ENCODE peak calls at places on chromosomes 6 and 20, in five cellular contexts. N, K, A, T and I are unnamed samples.
A peak's percentile ranks its signal among the peaks of the same experiment; 100 is the strongest.

GRCh38 chr6:12392490-12392889 is 102.3 kb downstream of the EDN1 start:
- DNase-seq in K (no peak), N (no peak), T (no peak), A (no peak), I (no peak)

GRCh38 chr6:41200296-41200900 is 551 bp downstream of the TREML2 start:
- DNase-seq in T (no peak), N (no peak), K (peak; percentile 37), A (peak; percentile 64), I (peak; percentile 29)

GRCh38 chr20:51752343-51752951 is 15.7 kb downstream of the ATP9A start:
- DNase-seq in T (no peak), K (no peak), N (no peak), A (no peak), I (no peak)

GRCh38 chr6:46628976-46629375 is 23.6 kb downstream of the CYP39A1 start:
- DNase-seq in K (no peak), T (no peak), N (no peak), A (no peak), I (no peak)

GRCh38 chr6:72246926-72247325 is 360.6 kb downstream of the RIMS1 start:
- DNase-seq in T (no peak), N (peak; percentile 0), A (no peak), K (no peak), I (no peak)

GRCh38 chr20:31835977-31836852 is 9.2 kb downstream of the FOXS1 start:
- DNase-seq in N (peak; percentile 51), K (peak; percentile 84), T (peak; percentile 73), A (peak; percentile 84), I (peak; percentile 71)

GRCh38 chr6:131288214-131288613 is 152.9 kb downstream of the AKAP7 start:
- DNase-seq in N (no peak), T (no peak), K (no peak), A (no peak), I (no peak)

GRCh38 chr20:23331951-23332350 is 18.6 kb upstream of the NXT1 start:
- DNase-seq in T (no peak), A (no peak), K (no peak), N (no peak), I (no peak)

GRCh38 chr20:23136893-23137745 is 51.0 kb upstream of the CD93 start:
- DNase-seq in N (no peak), K (no peak), A (peak; percentile 42), T (no peak), I (no peak)

GRCh38 chr6:117264487-117265424 is 602 bp upstream of the VGLL2 start:
- DNase-seq in N (no peak), K (no peak), T (no peak), A (no peak), I (no peak)

GRCh38 chr6:150894935-150895686 is 29.6 kb downstream of the MTHFD1L start:
- DNase-seq in T (no peak), N (no peak), K (peak; percentile 27), A (no peak), I (no peak)

GRCh38 chr6:79468116-79468515 is 69.1 kb downstream of the LCA5 start:
- DNase-seq in T (no peak), K (no peak), A (no peak), N (no peak), I (no peak)

GRCh38 chr6:120771019-120771418 is 563.3 kb downstream of the TBC1D32 start:
- DNase-seq in N (no peak), K (no peak), A (no peak), T (no peak), I (no peak)

GRCh38 chr6:73969982-73970960 is 274.3 kb downstream of the CD109 start:
- DNase-seq in N (peak; percentile 74), A (no peak), T (no peak), K (no peak), I (no peak)

GRCh38 chr6:30150671-30151395 is 10.2 kb downstream of the TRIM10 start:
- DNase-seq in N (no peak), A (no peak), T (no peak), K (no peak), I (no peak)

GRCh38 chr6:43074847-43075741 is 1.0 kb upstream of the PTK7 start:
- DNase-seq in K (no peak), N (no peak), A (no peak), T (peak; percentile 88), I (no peak)

GRCh38 chr20:61391185-61391584 is 139.1 kb downstream of the CDH4 start:
- DNase-seq in T (no peak), N (no peak), K (no peak), A (no peak), I (no peak)

GRCh38 chr20:380763-381580 is 412 bp downstream of the TRIB3 start:
- DNase-seq in K (peak; percentile 59), N (peak; percentile 76), T (peak; percentile 47), A (peak; percentile 78), I (peak; percentile 58)

GRCh38 chr20:4916991-4917881 is 84.1 kb downstream of the SLC23A2 start:
- DNase-seq in N (no peak), T (no peak), A (no peak), K (no peak), I (no peak)

GRCh38 chr6:42339991-42340401 is 111.7 kb downstream of the TRERF1 start:
- DNase-seq in A (no peak), T (no peak), N (no peak), K (no peak), I (no peak)

GRCh38 chr6:164347455-164347854 is 932.9 kb downstream of the QKI start:
- DNase-seq in T (no peak), A (no peak), N (no peak), K (no peak), I (no peak)

GRCh38 chr6:158717341-158718328 is 67.8 kb downstream of the SYTL3 start:
- DNase-seq in K (no peak), N (no peak), T (no peak), A (peak; percentile 62), I (no peak)

GRCh38 chr6:15331629-15332241 is 85.9 kb downstream of the JARID2 start:
- DNase-seq in A (no peak), K (no peak), N (no peak), T (no peak), I (no peak)

GRCh38 chr20:32017711-32018251 is 7.5 kb downstream of the CCM2L start:
- DNase-seq in K (no peak), A (peak; percentile 71), T (no peak), N (peak; percentile 79), I (peak; percentile 54)

GRCh38 chr6:161374971-161375873 is 101.4 kb upstream of the AGPAT4 start:
- DNase-seq in A (peak; percentile 82), T (peak; percentile 43), N (no peak), K (peak; percentile 59), I (peak; percentile 85)

GRCh38 chr6:138800377-138801150 is 4.7 kb downstream of the ECT2L start:
- DNase-seq in T (no peak), K (no peak), N (no peak), A (no peak), I (no peak)

GRCh38 chr6:15392182-15392581 is 146.3 kb downstream of the JARID2 start:
- DNase-seq in K (no peak), N (no peak), A (no peak), T (no peak), I (no peak)

GRCh38 chr6:20534906-20535305 is 649 bp downstream of the CDKAL1 start:
- DNase-seq in K (no peak), A (no peak), T (no peak), N (no peak), I (no peak)

GRCh38 chr6:7787137-7787575 is 61.3 kb downstream of the BMP6 start:
- DNase-seq in T (peak; percentile 74), N (no peak), A (no peak), K (peak; percentile 29), I (peak; percentile 14)

DNA sequence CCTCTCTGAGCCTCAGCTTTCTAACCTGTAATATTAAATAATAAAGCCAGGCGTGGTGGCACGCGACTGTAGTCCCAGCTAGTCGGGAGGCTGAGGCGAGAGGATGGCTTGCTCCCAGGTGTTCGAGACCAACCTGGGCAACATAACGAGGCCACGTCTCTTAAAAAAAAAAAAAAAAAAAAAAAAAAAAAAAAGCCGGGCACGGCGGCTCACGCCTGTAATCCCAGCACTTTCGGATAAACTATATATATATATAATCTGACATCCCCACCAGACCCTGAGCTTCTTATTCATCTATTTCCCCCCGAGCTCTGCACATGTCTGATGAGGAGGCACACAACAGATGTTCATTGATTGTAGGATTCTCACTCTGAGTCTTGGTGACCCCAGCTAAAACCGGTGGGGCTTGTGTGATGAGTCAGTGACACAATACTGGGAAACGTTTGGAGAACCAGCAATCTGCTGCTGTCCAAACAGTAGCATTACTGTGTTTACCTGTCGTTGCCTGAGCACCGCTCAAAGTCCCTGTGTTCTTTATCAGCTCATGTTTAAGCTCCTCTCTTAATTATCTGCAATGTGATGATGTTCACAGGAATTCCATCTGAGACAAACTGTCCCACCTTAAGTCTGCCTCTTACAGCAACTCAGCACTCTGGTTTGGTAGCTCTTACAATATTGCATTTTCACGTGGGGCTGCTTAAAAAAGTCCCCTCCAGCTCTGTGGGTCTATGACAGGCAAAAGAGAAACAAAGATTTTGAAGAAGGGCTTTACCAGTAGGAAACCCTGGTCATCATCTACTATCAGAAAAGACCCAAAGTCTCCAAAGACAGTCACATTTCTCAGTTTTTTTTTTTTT is 1.0 kb upstream of the SPATA2 start:
- DNase-seq in K (no peak), N (no peak), A (peak; percentile 83), T (no peak), I (peak; percentile 77)
- TF ChIP-seq POLR2A in K (no peak), N (no peak), A (peak; percentile 31), T (no peak), I (no peak)

DNA sequence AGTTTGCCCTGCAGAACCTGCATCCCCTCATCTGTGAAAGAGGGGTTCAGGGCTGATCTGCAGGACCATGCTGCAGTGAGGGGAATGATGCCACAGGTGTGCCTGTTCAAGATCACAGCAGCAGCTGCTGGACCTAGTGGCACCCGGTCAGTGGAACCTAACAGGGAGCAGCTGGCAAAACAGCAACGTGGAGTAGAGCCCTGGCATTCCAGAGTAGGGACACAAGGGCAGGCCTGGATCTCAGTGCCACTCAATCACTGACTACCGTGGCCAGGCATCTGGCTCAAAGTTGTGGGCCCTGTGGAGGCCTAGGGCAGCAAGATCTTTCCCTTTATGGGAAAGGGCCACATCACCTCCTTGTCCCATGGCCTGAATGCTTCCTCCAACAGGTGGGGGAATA is 62.2 kb downstream of the INSM1 start:
- DNase-seq in A (no peak), K (no peak), T (no peak), N (no peak), I (no peak)
- TF ChIP-seq POLR2A in A (no peak), K (no peak), T (no peak), N (no peak), I (no peak)

DNA sequence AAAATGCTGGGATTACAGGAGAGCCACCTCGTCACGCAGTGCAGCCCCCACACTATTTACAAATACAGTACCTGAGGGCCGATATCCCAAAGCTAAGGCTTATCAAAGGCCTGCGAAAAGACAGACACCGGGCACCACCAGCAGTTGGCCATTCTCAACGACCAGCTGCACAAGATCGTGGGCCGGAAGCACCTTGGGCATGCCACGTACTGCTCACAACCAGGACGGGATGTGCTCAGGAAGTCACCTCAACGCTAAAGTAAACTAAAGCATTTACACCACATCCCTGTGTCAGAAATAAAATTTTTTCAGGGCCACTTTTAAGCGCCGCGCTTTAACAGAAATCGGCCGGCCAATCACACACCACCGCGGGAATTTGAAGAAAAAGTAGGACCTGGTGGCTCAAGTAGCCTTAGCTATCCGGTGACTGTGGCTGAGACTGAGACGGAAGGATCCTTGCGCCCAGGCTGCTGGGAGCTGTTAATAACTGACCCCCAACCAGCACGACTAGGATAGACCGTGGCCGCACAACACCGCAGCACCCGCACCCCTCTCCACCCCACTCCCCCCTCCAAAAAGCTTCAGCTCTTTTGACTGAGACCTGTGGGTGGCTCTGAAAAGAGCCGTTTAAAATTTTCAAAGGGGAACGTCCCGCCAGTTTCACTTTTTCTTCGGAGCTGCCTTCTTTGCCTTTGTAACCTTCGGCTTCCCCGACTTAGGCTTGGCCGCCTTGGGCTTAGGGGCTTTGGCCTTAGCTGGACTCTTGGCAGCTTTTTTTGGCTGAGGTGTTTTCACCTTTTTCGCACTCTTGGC is 131.2 kb upstream of the BTN3A2 start:
- DNase-seq in T (no peak), A (peak; percentile 94), K (peak; percentile 39), N (no peak), I (peak; percentile 75)
- TF ChIP-seq POLR2A in T (no peak), A (peak; percentile 60), K (no peak), N (no peak), I (no peak)

GRCh38 chr6:27388293-27389197 is at the start of gene ZNF391:
- DNase-seq in A (peak; percentile 83), K (peak; percentile 67), T (peak; percentile 66), N (peak; percentile 53), I (peak; percentile 70)
- TF ChIP-seq POLR2A in A (no peak), K (peak; percentile 56), T (peak; percentile 25), N (no peak), I (no peak)